ENCODE peak calls at places on chromosome 12, in four cellular contexts. D is SK-N-SH, Q is K562, X is H1. I is an unnamed sample.
A peak's percentile ranks its signal among the peaks of the same experiment; 100 is the strongest.

GRCh38 chr12:10143205-10143604 is 13.2 kb upstream of the CLEC7A start:
- DNase-seq in D (no peak), Q (no peak), X (no peak), I (no peak)

GRCh38 chr12:108837680-108838079 is 19.7 kb downstream of the SSH1 start:
- DNase-seq in D (no peak), Q (no peak), X (no peak), I (no peak)

GRCh38 chr12:119319638-119320037 is 14.9 kb upstream of the CCDC60 start:
- DNase-seq in D (no peak), Q (no peak), X (no peak), I (no peak)

GRCh38 chr12:131941116-131941986 is 8.4 kb upstream of the EP400 start:
- DNase-seq in D (no peak), Q (no peak), X (no peak), I (no peak)

GRCh38 chr12:102249073-102249854 is 51.6 kb upstream of the PMCH start:
- DNase-seq in D (no peak), Q (no peak), X (no peak), I (no peak)

GRCh38 chr12:132170637-132171292 is 26.5 kb downstream of the NOC4L start:
- DNase-seq in D (no peak), Q (no peak), X (no peak), I (no peak)

GRCh38 chr12:127656261-127656660 is 610.7 kb upstream of the TMEM132C start:
- DNase-seq in D (no peak), Q (no peak), X (no peak), I (no peak)

GRCh38 chr12:116540617-116541152 is 18.5 kb upstream of the MAP1LC3B2 start:
- DNase-seq in D (no peak), Q (no peak), X (no peak), I (no peak)

GRCh38 chr12:52581481-52581880 is 7.8 kb upstream of the KRT74 start:
- DNase-seq in D (no peak), Q (no peak), X (no peak), I (no peak)

GRCh38 chr12:25058012-25058411 is 109.1 kb upstream of the BCAT1 start:
- DNase-seq in D (no peak), Q (no peak), X (no peak), I (no peak)

GRCh38 chr12:25056486-25057130 is 107.7 kb upstream of the BCAT1 start:
- DNase-seq in D (no peak), Q (no peak), X (no peak), I (no peak)

GRCh38 chr12:25054783-25055144 is 105.9 kb upstream of the BCAT1 start:
- DNase-seq in D (no peak), Q (no peak), X (no peak), I (no peak)

GRCh38 chr12:25054076-25054782 is 105.3 kb upstream of the BCAT1 start:
- DNase-seq in D (no peak), Q (no peak), X (no peak), I (no peak)

GRCh38 chr12:25056011-25056410 is 107.1 kb upstream of the BCAT1 start:
- DNase-seq in D (no peak), Q (no peak), X (no peak), I (no peak)
- TF ChIP-seq TEAD4 in D (no peak), Q (no peak), X (no peak), I (no peak)

GRCh38 chr12:14597480-14597879 is 29.8 kb upstream of the PLBD1 start:
- DNase-seq in D (no peak), Q (no peak), X (no peak), I (no peak)
- TF ChIP-seq TEAD4 in D (no peak), Q (no peak), X (no peak), I (no peak)

DNA sequence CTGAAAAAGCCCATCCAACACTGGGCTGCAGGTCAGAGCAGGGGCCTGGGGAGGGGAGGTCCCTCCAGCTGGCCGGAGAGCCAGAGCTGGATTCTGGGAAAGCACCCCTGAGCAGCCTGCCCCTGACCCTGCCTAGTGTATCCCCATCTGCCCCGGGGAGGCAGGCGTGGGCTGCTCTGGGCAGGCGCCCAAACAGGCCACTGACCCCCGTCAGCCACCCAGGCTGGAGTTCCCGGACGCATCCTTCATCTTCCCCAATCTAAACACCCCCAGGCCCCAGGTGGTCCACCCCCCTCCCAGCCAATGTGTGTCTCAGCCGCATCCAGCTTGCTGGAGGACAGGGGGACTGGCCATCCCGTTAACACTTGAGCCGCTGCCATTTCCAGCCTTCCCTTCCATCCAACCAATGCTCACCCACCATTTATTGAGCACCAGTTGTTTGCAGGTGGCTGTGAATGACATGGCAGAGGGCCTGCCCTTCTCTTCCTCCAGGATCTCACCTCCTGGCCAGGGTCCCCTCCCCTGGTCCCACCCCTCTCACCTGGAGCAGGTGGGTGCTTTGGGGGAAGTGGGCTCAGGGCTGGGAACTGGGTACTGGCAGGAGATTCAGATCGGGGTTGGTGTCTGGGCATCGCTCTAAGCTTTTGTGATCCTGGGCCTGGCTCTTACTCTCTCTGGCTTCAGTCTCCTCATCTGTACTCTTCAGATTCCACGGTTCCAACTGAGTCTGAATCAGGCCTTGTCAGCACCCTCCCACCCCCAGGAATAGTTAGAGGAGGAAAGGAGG is 743 bp upstream of the DTX1 start:
- DNase-seq in D (no peak), Q (no peak), X (no peak), I (no peak)
- TF ChIP-seq TEAD4 in D (no peak), Q (no peak), X (no peak), I (no peak)

GRCh38 chr12:77031745-77032144 is 33.6 kb downstream of the E2F7 start:
- DNase-seq in D (peak; percentile 12), Q (no peak), X (no peak), I (no peak)
- TF ChIP-seq TEAD4 in D (no peak), Q (no peak), X (no peak), I (no peak)

DNA sequence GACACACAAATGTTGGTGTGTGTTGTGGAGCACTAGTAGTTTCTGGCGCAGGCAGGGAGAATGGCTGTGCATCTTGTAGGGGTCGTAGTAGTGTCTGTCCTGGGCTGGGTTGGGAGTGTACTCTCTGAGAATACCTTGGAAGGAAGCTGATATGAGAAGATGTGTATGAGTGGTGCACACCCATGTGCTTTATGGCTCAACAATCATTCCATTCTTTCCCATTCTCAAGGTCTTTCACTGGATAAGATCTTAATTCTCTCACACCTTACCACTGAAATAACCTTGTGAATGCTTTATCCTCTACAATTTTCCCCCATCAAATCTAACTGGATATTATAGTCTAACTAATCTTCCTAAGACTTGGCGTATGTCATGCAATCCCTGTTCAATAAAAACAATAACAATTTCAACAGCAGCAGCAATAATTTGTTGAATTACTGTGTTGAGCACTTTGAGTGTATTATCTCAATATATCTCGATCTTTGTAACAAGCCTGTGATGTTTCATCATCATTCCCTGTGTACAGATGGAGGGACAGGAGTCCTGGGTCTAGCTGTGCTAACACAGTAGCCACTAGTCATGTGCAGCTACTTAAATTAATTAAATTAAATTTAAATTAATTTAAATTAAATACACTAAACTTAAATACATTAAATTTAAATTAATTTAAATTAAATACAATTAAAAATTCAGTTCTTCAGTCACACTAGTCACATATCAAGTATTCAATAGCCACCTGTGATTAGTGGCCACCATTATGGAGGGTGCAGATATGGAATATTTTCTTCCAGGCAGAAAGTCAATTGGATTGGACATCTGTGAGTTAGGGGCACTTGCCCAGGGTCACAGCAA is 3.6 kb upstream of the SLC48A1 start:
- DNase-seq in D (no peak), Q (no peak), X (no peak), I (no peak)
- TF ChIP-seq TEAD4 in D (no peak), Q (no peak), X (no peak), I (no peak)

GRCh38 chr12:50617657-50618056 is 112.9 kb downstream of the DIP2B start:
- DNase-seq in D (no peak), Q (no peak), X (no peak), I (no peak)

GRCh38 chr12:50613463-50613862 is 108.7 kb downstream of the DIP2B start:
- DNase-seq in D (no peak), Q (no peak), X (no peak), I (no peak)

GRCh38 chr12:50614167-50614762 is 109.5 kb downstream of the DIP2B start:
- DNase-seq in D (no peak), Q (peak; percentile 29), X (peak; percentile 3), I (no peak)

GRCh38 chr12:50612882-50613281 is 108.1 kb downstream of the DIP2B start:
- DNase-seq in D (no peak), Q (no peak), X (no peak), I (no peak)

GRCh38 chr12:50615534-50616296 is 110.9 kb downstream of the DIP2B start:
- DNase-seq in D (no peak), Q (no peak), X (no peak), I (no peak)
- TF ChIP-seq TEAD4 in D (no peak), Q (no peak), X (no peak), I (no peak)

GRCh38 chr12:39272934-39273770 is 169.8 kb downstream of the KIF21A start:
- DNase-seq in D (peak; percentile 28), Q (peak; percentile 47), X (no peak), I (peak; percentile 27)
- TF ChIP-seq TEAD4 in D (no peak), Q (no peak), X (no peak), I (no peak)

I was measured in WTC11.